ENCODE peak calls at places on chromosomes 12 and 14, in four cellular contexts. One of them, this sample, is unnamed.

GRCh38 chr12:89836026-89836425 is 127.4 kb upstream of the ATP2B1 start:
- DNase-seq in colonic mucosa: no peak
- DNase-seq in NCI-H1694: no peak
- DNase-seq in activated CD4-positive, alpha-beta T cell treated with anti-CD3 and anti-CD28 coated beads for 1 hour: no peak
- DNase-seq in this sample: no peak

GRCh38 chr14:54435500-54435981 is 5.6 kb downstream of the CNIH1 start:
- DNase-seq in colonic mucosa: no peak
- DNase-seq in NCI-H1694: no peak
- DNase-seq in activated CD4-positive, alpha-beta T cell treated with anti-CD3 and anti-CD28 coated beads for 1 hour: no peak
- DNase-seq in this sample: no peak

GRCh38 chr12:132955094-132955932 is 793 bp downstream of the ZNF605 start:
- DNase-seq in colonic mucosa: peak
- DNase-seq in NCI-H1694: no peak
- DNase-seq in activated CD4-positive, alpha-beta T cell treated with anti-CD3 and anti-CD28 coated beads for 1 hour: no peak
- DNase-seq in this sample: peak

GRCh38 chr12:45775465-45775864 is 46.0 kb downstream of the ARID2 start:
- DNase-seq in colonic mucosa: no peak
- DNase-seq in NCI-H1694: no peak
- DNase-seq in activated CD4-positive, alpha-beta T cell treated with anti-CD3 and anti-CD28 coated beads for 1 hour: no peak
- DNase-seq in this sample: no peak

GRCh38 chr12:30863839-30864238 is 62.7 kb upstream of the TSPAN11 start:
- DNase-seq in colonic mucosa: no peak
- DNase-seq in NCI-H1694: no peak
- DNase-seq in activated CD4-positive, alpha-beta T cell treated with anti-CD3 and anti-CD28 coated beads for 1 hour: no peak
- DNase-seq in this sample: no peak

GRCh38 chr12:43103866-43104265 is 448.1 kb downstream of the ADAMTS20 start:
- DNase-seq in colonic mucosa: no peak
- DNase-seq in NCI-H1694: no peak
- DNase-seq in activated CD4-positive, alpha-beta T cell treated with anti-CD3 and anti-CD28 coated beads for 1 hour: no peak
- DNase-seq in this sample: no peak

GRCh38 chr12:42961395-42961794 is 371.8 kb upstream of the PRICKLE1 start:
- DNase-seq in colonic mucosa: no peak
- DNase-seq in NCI-H1694: no peak
- DNase-seq in activated CD4-positive, alpha-beta T cell treated with anti-CD3 and anti-CD28 coated beads for 1 hour: no peak
- DNase-seq in this sample: no peak

GRCh38 chr12:113083863-113084430 is 27.4 kb downstream of the DTX1 start:
- DNase-seq in colonic mucosa: no peak
- DNase-seq in NCI-H1694: no peak
- DNase-seq in activated CD4-positive, alpha-beta T cell treated with anti-CD3 and anti-CD28 coated beads for 1 hour: no peak
- DNase-seq in this sample: no peak

GRCh38 chr12:115337693-115338543 is 653.9 kb upstream of the TBX3 start:
- DNase-seq in colonic mucosa: peak
- DNase-seq in NCI-H1694: no peak
- DNase-seq in activated CD4-positive, alpha-beta T cell treated with anti-CD3 and anti-CD28 coated beads for 1 hour: no peak
- DNase-seq in this sample: no peak

GRCh38 chr14:24673534-24674203 is 39.7 kb upstream of the GZMB start:
- DNase-seq in colonic mucosa: no peak
- DNase-seq in NCI-H1694: no peak
- DNase-seq in activated CD4-positive, alpha-beta T cell treated with anti-CD3 and anti-CD28 coated beads for 1 hour: peak
- DNase-seq in this sample: no peak

GRCh38 chr14:69844171-69844570 is 35.0 kb upstream of the SMOC1 start:
- DNase-seq in colonic mucosa: no peak
- DNase-seq in NCI-H1694: no peak
- DNase-seq in activated CD4-positive, alpha-beta T cell treated with anti-CD3 and anti-CD28 coated beads for 1 hour: no peak
- DNase-seq in this sample: no peak

GRCh38 chr14:60085085-60085484 is 6.6 kb upstream of the PCNX4 start:
- DNase-seq in colonic mucosa: no peak
- DNase-seq in NCI-H1694: no peak
- DNase-seq in activated CD4-positive, alpha-beta T cell treated with anti-CD3 and anti-CD28 coated beads for 1 hour: no peak
- DNase-seq in this sample: no peak

GRCh38 chr12:69985656-69986055 is 160.6 kb downstream of the MYRFL start:
- DNase-seq in colonic mucosa: peak
- DNase-seq in NCI-H1694: no peak
- DNase-seq in activated CD4-positive, alpha-beta T cell treated with anti-CD3 and anti-CD28 coated beads for 1 hour: no peak
- DNase-seq in this sample: no peak

GRCh38 chr14:37202265-37202664 is 4.5 kb downstream of the MIPOL1 start:
- DNase-seq in colonic mucosa: no peak
- DNase-seq in NCI-H1694: no peak
- DNase-seq in activated CD4-positive, alpha-beta T cell treated with anti-CD3 and anti-CD28 coated beads for 1 hour: no peak
- DNase-seq in this sample: no peak

GRCh38 chr12:109541412-109541725 is 31.9 kb downstream of the MMAB start:
- DNase-seq in colonic mucosa: no peak
- DNase-seq in NCI-H1694: no peak
- DNase-seq in activated CD4-positive, alpha-beta T cell treated with anti-CD3 and anti-CD28 coated beads for 1 hour: no peak
- DNase-seq in this sample: no peak

GRCh38 chr12:40044399-40044798 is 61.5 kb downstream of the SLC2A13 start:
- DNase-seq in colonic mucosa: no peak
- DNase-seq in NCI-H1694: no peak
- DNase-seq in activated CD4-positive, alpha-beta T cell treated with anti-CD3 and anti-CD28 coated beads for 1 hour: no peak
- DNase-seq in this sample: no peak

GRCh38 chr14:50116221-50116956 is at the start of gene VCPKMT:
- DNase-seq in colonic mucosa: peak
- DNase-seq in NCI-H1694: peak
- DNase-seq in activated CD4-positive, alpha-beta T cell treated with anti-CD3 and anti-CD28 coated beads for 1 hour: peak
- DNase-seq in this sample: peak

GRCh38 chr12:69534389-69534822 is 50.9 kb upstream of the CCT2 start:
- DNase-seq in colonic mucosa: peak
- DNase-seq in NCI-H1694: no peak
- DNase-seq in activated CD4-positive, alpha-beta T cell treated with anti-CD3 and anti-CD28 coated beads for 1 hour: no peak
- DNase-seq in this sample: no peak

GRCh38 chr12:27865421-27865820 is 85.4 kb upstream of the MANSC4 start:
- DNase-seq in colonic mucosa: no peak
- DNase-seq in NCI-H1694: no peak
- DNase-seq in activated CD4-positive, alpha-beta T cell treated with anti-CD3 and anti-CD28 coated beads for 1 hour: no peak
- DNase-seq in this sample: no peak

GRCh38 chr12:85057370-85057963 is 21.3 kb downstream of the LRRIQ1 start:
- DNase-seq in colonic mucosa: peak
- DNase-seq in NCI-H1694: peak
- DNase-seq in activated CD4-positive, alpha-beta T cell treated with anti-CD3 and anti-CD28 coated beads for 1 hour: no peak
- DNase-seq in this sample: no peak

GRCh38 chr12:125786143-125786542 is 720.9 kb downstream of the AACS start:
- DNase-seq in colonic mucosa: no peak
- DNase-seq in NCI-H1694: no peak
- DNase-seq in activated CD4-positive, alpha-beta T cell treated with anti-CD3 and anti-CD28 coated beads for 1 hour: no peak
- DNase-seq in this sample: no peak

GRCh38 chr14:61925732-61926445 is 163.7 kb downstream of the SNAPC1 start:
- DNase-seq in colonic mucosa: no peak
- DNase-seq in NCI-H1694: no peak
- DNase-seq in activated CD4-positive, alpha-beta T cell treated with anti-CD3 and anti-CD28 coated beads for 1 hour: no peak
- DNase-seq in this sample: no peak

GRCh38 chr14:63727231-63727735 is 582 bp downstream of the SGPP1 start:
- DNase-seq in colonic mucosa: peak
- DNase-seq in NCI-H1694: no peak
- DNase-seq in activated CD4-positive, alpha-beta T cell treated with anti-CD3 and anti-CD28 coated beads for 1 hour: no peak
- DNase-seq in this sample: peak

GRCh38 chr14:74038015-74038859 is 19.1 kb downstream of the BBOF1 start:
- DNase-seq in colonic mucosa: no peak
- DNase-seq in NCI-H1694: peak
- DNase-seq in activated CD4-positive, alpha-beta T cell treated with anti-CD3 and anti-CD28 coated beads for 1 hour: no peak
- DNase-seq in this sample: no peak

GRCh38 chr12:130920119-130920703 is 33.5 kb upstream of the ADGRD1 start:
- DNase-seq in colonic mucosa: no peak
- DNase-seq in NCI-H1694: no peak
- DNase-seq in activated CD4-positive, alpha-beta T cell treated with anti-CD3 and anti-CD28 coated beads for 1 hour: no peak
- DNase-seq in this sample: no peak

GRCh38 chr12:94245984-94246383 is 97.6 kb downstream of the PLXNC1 start:
- DNase-seq in colonic mucosa: no peak
- DNase-seq in NCI-H1694: no peak
- DNase-seq in activated CD4-positive, alpha-beta T cell treated with anti-CD3 and anti-CD28 coated beads for 1 hour: no peak
- DNase-seq in this sample: no peak

GRCh38 chr14:74488788-74489397 is 4.2 kb downstream of the NPC2 start:
- DNase-seq in colonic mucosa: no peak
- DNase-seq in NCI-H1694: no peak
- DNase-seq in activated CD4-positive, alpha-beta T cell treated with anti-CD3 and anti-CD28 coated beads for 1 hour: no peak
- DNase-seq in this sample: no peak

GRCh38 chr14:49876563-49877127 is 16.2 kb upstream of the ARF6 start:
- DNase-seq in colonic mucosa: no peak
- DNase-seq in NCI-H1694: no peak
- DNase-seq in activated CD4-positive, alpha-beta T cell treated with anti-CD3 and anti-CD28 coated beads for 1 hour: no peak
- DNase-seq in this sample: no peak

GRCh38 chr12:65810036-65810435 is 14.2 kb upstream of the HMGA2 start:
- DNase-seq in colonic mucosa: no peak
- DNase-seq in NCI-H1694: no peak
- DNase-seq in activated CD4-positive, alpha-beta T cell treated with anti-CD3 and anti-CD28 coated beads for 1 hour: no peak
- DNase-seq in this sample: no peak

GRCh38 chr12:108629824-108630476 is 3.7 kb downstream of the SELPLG start:
- DNase-seq in colonic mucosa: no peak
- DNase-seq in NCI-H1694: no peak
- DNase-seq in activated CD4-positive, alpha-beta T cell treated with anti-CD3 and anti-CD28 coated beads for 1 hour: peak
- DNase-seq in this sample: no peak

GRCh38 chr14:67285876-67286452 is 44.7 kb downstream of the PALS1 start:
- DNase-seq in colonic mucosa: no peak
- DNase-seq in NCI-H1694: peak
- DNase-seq in activated CD4-positive, alpha-beta T cell treated with anti-CD3 and anti-CD28 coated beads for 1 hour: no peak
- DNase-seq in this sample: no peak

GRCh38 chr12:52070243-52070925 is 606 bp downstream of the ATG101 start:
- DNase-seq in colonic mucosa: no peak
- DNase-seq in NCI-H1694: no peak
- DNase-seq in activated CD4-positive, alpha-beta T cell treated with anti-CD3 and anti-CD28 coated beads for 1 hour: no peak
- DNase-seq in this sample: no peak

GRCh38 chr14:93970967-93971634 is 5.3 kb downstream of the ASB2 start:
- DNase-seq in colonic mucosa: no peak
- DNase-seq in NCI-H1694: peak
- DNase-seq in activated CD4-positive, alpha-beta T cell treated with anti-CD3 and anti-CD28 coated beads for 1 hour: no peak
- DNase-seq in this sample: peak

GRCh38 chr12:62736596-62736995 is 198.4 kb downstream of the PPM1H start:
- DNase-seq in colonic mucosa: no peak
- DNase-seq in NCI-H1694: no peak
- DNase-seq in activated CD4-positive, alpha-beta T cell treated with anti-CD3 and anti-CD28 coated beads for 1 hour: no peak
- DNase-seq in this sample: no peak

GRCh38 chr14:50109342-50109741 is 7.0 kb downstream of the VCPKMT start:
- DNase-seq in colonic mucosa: no peak
- DNase-seq in NCI-H1694: no peak
- DNase-seq in activated CD4-positive, alpha-beta T cell treated with anti-CD3 and anti-CD28 coated beads for 1 hour: no peak
- DNase-seq in this sample: no peak

This sample was measured in stomach.